ENCODE peak calls at places on chromosomes 2 and 18, in eight cellular contexts. L, K, A, Y, M, W, J and V are unnamed samples. For H3K9me3, the result is how much of the 10 kb centered on the place peaks cover.

GRCh38 chr2:198100323-198100722 is 295.9 kb downstream of the PLCL1 start:
- DNase-seq in M (no peak), Y (no peak), W (no peak), L (no peak), J (no peak), K (no peak), A (no peak), V (no peak)

GRCh38 chr2:186460465-186460864 is 25.6 kb upstream of the ZC3H15 start:
- DNase-seq in M (no peak), W (no peak), Y (no peak), A (no peak), K (no peak), L (no peak), J (peak), V (no peak)

GRCh38 chr2:171923206-171923605 is 945 bp downstream of the HAT1 start:
- DNase-seq in M (peak), W (no peak), K (no peak), Y (peak), L (no peak), J (no peak), A (no peak), V (no peak)

GRCh38 chr2:58992062-58992736 is 751.1 kb upstream of the FANCL start:
- DNase-seq in K (no peak), W (no peak), L (no peak), J (no peak), M (no peak), A (no peak), Y (no peak), V (no peak)

GRCh38 chr2:96144481-96145027 is 686 bp downstream of the DUSP2 start:
- DNase-seq in K (no peak), M (no peak), L (no peak), A (no peak), W (peak), J (peak), Y (no peak), V (no peak)

GRCh38 chr2:125696573-125696972 is 959.4 kb upstream of the GYPC start:
- DNase-seq in A (no peak), Y (no peak), J (no peak), L (no peak), M (no peak), W (no peak), K (no peak), V (no peak)

GRCh38 chr18:79902075-79902474 is 49.4 kb downstream of the SLC66A2 start:
- DNase-seq in A (no peak), M (no peak), Y (no peak), L (no peak), J (no peak), K (no peak), W (no peak), V (no peak)

GRCh38 chr2:127614246-127614645 is 31.7 kb upstream of the GPR17 start:
- DNase-seq in M (no peak), A (no peak), L (no peak), Y (no peak), K (no peak), W (no peak), J (no peak), V (no peak)

GRCh38 chr2:239180526-239181073 is 220.2 kb downstream of the HDAC4 start:
- DNase-seq in K (no peak), A (no peak), Y (no peak), J (no peak), M (no peak), L (no peak), W (no peak), V (no peak)

GRCh38 chr18:74795766-74796165 is 198.1 kb downstream of the ZNF407 start:
- DNase-seq in L (no peak), Y (no peak), W (no peak), M (no peak), K (no peak), J (no peak), A (no peak), V (no peak)

GRCh38 chr2:224442092-224442999 is 40.4 kb upstream of the FAM124B start:
- DNase-seq in Y (no peak), W (peak), J (peak), M (no peak), L (no peak), K (no peak), A (no peak), V (no peak)

GRCh38 chr2:9767656-9768281 is 75.5 kb upstream of the TAF1B start:
- DNase-seq in Y (no peak), A (no peak), M (peak), J (no peak), K (no peak), L (no peak), W (peak), V (no peak)

GRCh38 chr2:12717988-12718661 is 1.4 kb downstream of the TRIB2 start:
- DNase-seq in J (peak), W (no peak), L (no peak), Y (no peak), K (no peak), M (no peak), A (no peak), V (peak)

GRCh38 chr18:57542801-57543427 is 43.6 kb downstream of the FECH start:
- DNase-seq in M (no peak), Y (no peak), W (no peak), J (no peak), A (no peak), K (no peak), L (no peak), V (no peak)

GRCh38 chr2:233964581-233964980 is 47.4 kb downstream of the TRPM8 start:
- DNase-seq in M (no peak), K (no peak), J (no peak), A (no peak), Y (no peak), L (no peak), W (no peak), V (no peak)

GRCh38 chr2:69298261-69298660 is 88.8 kb downstream of the GFPT1 start:
- DNase-seq in K (no peak), J (no peak), W (no peak), M (peak), Y (no peak), L (peak), A (no peak), V (no peak)

GRCh38 chr2:219959471-219959870 is 332.0 kb downstream of the SLC4A3 start:
- DNase-seq in K (no peak), M (no peak), Y (no peak), W (no peak), J (no peak), A (no peak), L (no peak), V (no peak)

GRCh38 chr2:227057060-227057459 is 106.9 kb downstream of the COL4A4 start:
- DNase-seq in L (no peak), A (no peak), M (no peak), Y (no peak), K (no peak), W (no peak), J (no peak), V (no peak)

GRCh38 chr2:156329922-156330726 is 2.4 kb downstream of the NR4A2 start:
- DNase-seq in M (no peak), L (no peak), Y (no peak), A (no peak), J (no peak), K (no peak), W (peak), V (no peak)

GRCh38 chr2:101230541-101230993 is 22.1 kb upstream of the CNOT11 start:
- DNase-seq in Y (no peak), M (no peak), J (no peak), W (no peak), K (no peak), A (no peak), L (no peak), V (no peak)

GRCh38 chr2:76953733-76954347 is 568.3 kb downstream of the LRRTM4 start:
- DNase-seq in L (peak), K (no peak), Y (no peak), M (peak), J (peak), W (no peak), A (peak), V (no peak)

GRCh38 chr2:163505281-163505680 is 230.5 kb downstream of the FIGN start:
- DNase-seq in J (no peak), M (no peak), W (no peak), A (no peak), Y (no peak), K (no peak), L (no peak), V (no peak)

GRCh38 chr2:143615617-143616016 is 486.4 kb downstream of the ARHGAP15 start:
- DNase-seq in A (no peak), W (no peak), L (no peak), M (no peak), J (no peak), Y (no peak), K (no peak), V (no peak)

GRCh38 chr18:8283901-8284585 is 325.2 kb upstream of the RAB12 start:
- DNase-seq in M (no peak), J (no peak), Y (no peak), A (no peak), L (no peak), K (no peak), W (no peak), V (no peak)

GRCh38 chr2:64273524-64274398 is 129.5 kb upstream of the PELI1 start:
- DNase-seq in M (peak), L (no peak), W (no peak), J (peak), Y (no peak), K (peak), A (peak), V (peak)

GRCh38 chr2:61770298-61770697 is 83.6 kb downstream of the FAM161A start:
- DNase-seq in L (no peak), W (no peak), M (no peak), Y (no peak), A (no peak), J (no peak), K (no peak), V (no peak)

DNA sequence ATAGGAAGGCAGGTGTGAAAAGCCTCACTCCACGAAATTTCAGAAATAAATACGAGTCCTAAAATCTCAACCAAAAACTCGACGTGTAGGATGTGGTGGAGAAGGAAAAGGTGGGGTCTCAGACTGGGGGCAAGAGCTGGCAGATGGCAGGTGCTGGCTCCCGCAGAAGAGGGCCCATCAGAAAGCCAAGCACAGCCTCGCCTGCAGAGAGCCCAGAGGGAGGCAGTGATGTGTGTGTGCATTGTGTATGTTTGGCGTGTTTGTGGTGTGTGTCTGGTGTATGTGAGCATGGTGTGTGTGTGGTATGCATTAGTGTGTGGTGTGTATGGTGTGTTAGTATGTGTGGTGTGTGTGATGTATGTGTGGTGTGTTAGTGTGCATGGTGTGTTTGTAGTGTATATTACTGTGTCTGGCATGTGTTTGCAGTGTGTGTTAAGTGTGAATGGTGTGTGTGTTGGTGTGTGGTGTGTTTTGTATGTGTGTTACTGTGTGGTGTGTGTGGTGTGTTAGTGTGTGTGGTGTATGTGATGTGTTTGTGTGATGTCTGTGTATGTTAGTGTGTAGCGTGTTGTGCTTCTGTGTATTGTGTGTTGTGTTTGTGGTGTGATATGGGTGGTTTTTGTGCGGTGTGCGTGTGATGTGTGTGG is 116.5 kb downstream of the FAM168B start:
- DNase-seq in W (no peak), M (no peak), K (no peak), Y (no peak), J (no peak), L (no peak), A (no peak), V (no peak)
- H3K9me3 ChIP-seq in W (under half), M (under half), K (under half), Y (under half), J (under half), L (under half), A (under half), V (under half)

GRCh38 chr2:174120346-174120745 is 128.0 kb downstream of the OLA1 start:
- DNase-seq in W (no peak), A (no peak), J (no peak), K (no peak), Y (peak), M (no peak), L (peak), V (no peak)
- H3K27ac ChIP-seq in W (no peak), A (no peak), J (no peak), K (no peak), Y (peak), M (no peak), L (no peak), V (no peak)

GRCh38 chr18:76460482-76460881 is 34.6 kb downstream of the ZNF516 start:
- DNase-seq in M (no peak), J (no peak), L (no peak), W (no peak), A (no peak), K (no peak), Y (no peak), V (peak)
- H3K4me3 ChIP-seq in M (no peak), J (no peak), L (no peak), W (no peak), A (no peak), K (peak), Y (no peak), V (no peak)

DNA sequence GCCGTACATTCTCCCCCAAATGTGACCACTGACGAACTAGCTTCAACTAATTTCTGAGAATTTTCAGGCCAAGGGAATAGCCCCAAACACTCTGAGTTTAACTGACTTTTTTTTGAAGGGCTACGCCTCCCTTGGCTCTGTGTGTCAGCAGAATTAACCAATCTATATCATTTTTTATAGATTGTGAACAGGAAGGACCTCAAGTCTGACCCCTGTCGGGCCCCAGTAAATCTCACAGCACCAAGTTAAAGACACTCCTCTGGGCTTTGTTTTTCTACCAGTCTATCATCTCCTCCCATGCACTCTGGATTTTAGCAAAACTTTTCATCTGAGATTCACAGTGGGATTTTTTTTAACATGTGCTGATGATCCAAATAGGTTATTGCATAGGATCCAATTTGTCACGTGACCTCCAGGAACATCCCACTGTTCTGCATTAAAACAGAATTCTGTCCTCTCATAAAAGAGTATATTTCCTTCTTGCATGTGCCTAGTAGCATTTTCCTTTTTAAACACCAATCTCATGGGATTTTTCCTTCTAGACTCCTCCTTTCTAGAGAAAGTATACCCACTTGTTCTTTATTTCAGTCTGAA is 307.1 kb downstream of the OSR1 start:
- DNase-seq in K (no peak), Y (no peak), M (no peak), W (no peak), L (no peak), A (no peak), J (no peak), V (no peak)
- H3K9me3 ChIP-seq in K (under half), Y (under half), M (under half), W (under half), L (under half), A (under half), J (under half), V (under half)

GRCh38 chr2:152068226-152068625 is 30.6 kb downstream of the CACNB4 start:
- DNase-seq in J (no peak), W (no peak), Y (no peak), A (no peak), L (no peak), M (no peak), K (no peak), V (no peak)

GRCh38 chr2:152075427-152076050 is 23.3 kb downstream of the CACNB4 start:
- DNase-seq in A (no peak), K (no peak), L (no peak), Y (no peak), J (no peak), W (no peak), M (no peak), V (no peak)

GRCh38 chr2:152071077-152071476 is 27.8 kb downstream of the CACNB4 start:
- DNase-seq in L (no peak), M (no peak), W (no peak), J (no peak), Y (no peak), A (no peak), K (no peak), V (no peak)

GRCh38 chr2:152067823-152068222 is 31.0 kb downstream of the CACNB4 start:
- DNase-seq in K (no peak), J (no peak), A (no peak), L (no peak), Y (no peak), M (no peak), W (no peak), V (no peak)

GRCh38 chr2:152071518-152071917 is 27.3 kb downstream of the CACNB4 start:
- DNase-seq in M (no peak), Y (no peak), A (no peak), J (no peak), K (no peak), L (no peak), W (no peak), V (no peak)
- H3K27ac ChIP-seq in M (no peak), Y (no peak), A (no peak), J (no peak), K (no peak), L (no peak), W (no peak), V (no peak)